ENCODE peak calls at places on chromosome 5, in seven cellular contexts. N is HT-29; P is stimulated activated naive B cell treated with anti-CD40 and anti-IgM and Interleukin-4, amounts not matched to agents 10 μg/mL and 1 μg/mL and 100 μg/mL, for 72 hours; T is left ventricle myocardium inferior; E is astrocyte of the cerebellum; R is progenitor cell of endocrine pancreas; Q is GM12891. A is an unnamed sample.

GRCh38 chr5:72598461-72599433 is 91.5 kb upstream of the ZNF366 start:
- DNase-seq in R (no peak), P (peak), Q (no peak), T (no peak), N (no peak), E (no peak), A (no peak)

GRCh38 chr5:10668697-10669096 is 92.3 kb downstream of the DAP start:
- DNase-seq in N (no peak), P (no peak), Q (no peak), E (no peak), R (no peak), T (no peak), A (no peak)

GRCh38 chr5:130496215-130496614 is 592.0 kb downstream of the CHSY3 start:
- DNase-seq in R (no peak), Q (no peak), N (no peak), E (no peak), P (no peak), T (no peak), A (no peak)

GRCh38 chr5:133083901-133084300 is 32.1 kb downstream of the HSPA4 start:
- DNase-seq in P (no peak), T (no peak), N (no peak), Q (no peak), E (no peak), R (no peak), A (no peak)

GRCh38 chr5:108379722-108380530 is 2.0 kb downstream of the FBXL17 start:
- DNase-seq in T (no peak), Q (no peak), R (no peak), P (no peak), N (peak), E (no peak), A (no peak)

GRCh38 chr5:72647806-72648205 is 140.6 kb upstream of the ZNF366 start:
- DNase-seq in E (no peak), R (no peak), P (no peak), Q (no peak), N (no peak), T (no peak), A (no peak)

GRCh38 chr5:35319231-35320002 is 89.1 kb upstream of the PRLR start:
- DNase-seq in E (no peak), Q (no peak), P (peak), T (peak), R (no peak), N (no peak), A (no peak)

GRCh38 chr5:157710887-157711286 is 20.3 kb upstream of the THG1L start:
- DNase-seq in P (no peak), E (peak), R (no peak), T (no peak), Q (no peak), N (no peak), A (no peak)

GRCh38 chr5:181134259-181134658 is 3.3 kb upstream of the OR2V1 start:
- DNase-seq in E (no peak), P (no peak), T (no peak), R (no peak), N (no peak), Q (no peak), A (no peak)

GRCh38 chr5:419970-420369 is 23.0 kb upstream of the EXOC3 start:
- DNase-seq in T (no peak), R (no peak), E (no peak), P (no peak), Q (no peak), N (no peak), A (no peak)

GRCh38 chr5:88203977-88204735 is 64.5 kb downstream of the TMEM161B start:
- DNase-seq in P (no peak), E (peak), N (no peak), Q (peak), R (no peak), T (no peak), A (no peak)

GRCh38 chr5:103034662-103035392 is 85.1 kb downstream of the GIN1 start:
- DNase-seq in T (no peak), E (no peak), R (no peak), Q (no peak), P (no peak), N (no peak), A (no peak)

GRCh38 chr5:91189480-91190332 is 193.4 kb downstream of the ARRDC3 start:
- DNase-seq in Q (no peak), N (no peak), R (no peak), P (no peak), T (no peak), E (peak), A (no peak)

GRCh38 chr5:89117131-89117644 is 234.2 kb upstream of the MEF2C start:
- DNase-seq in Q (no peak), P (no peak), R (no peak), N (peak), E (no peak), T (no peak), A (peak)

GRCh38 chr5:133873454-133873853 is 95.0 kb downstream of the C5orf15 start:
- DNase-seq in T (no peak), P (no peak), E (no peak), R (no peak), N (no peak), Q (no peak), A (no peak)

GRCh38 chr5:176793736-176794135 is 16.6 kb upstream of the UNC5A start:
- DNase-seq in N (no peak), Q (no peak), R (no peak), E (no peak), P (no peak), T (no peak), A (no peak)

GRCh38 chr5:169631360-169631759 is 5.7 kb upstream of the DOCK2 start:
- DNase-seq in R (no peak), N (no peak), P (no peak), Q (no peak), T (no peak), E (no peak), A (no peak)

GRCh38 chr5:149810856-149811255 is 80.7 kb downstream of the PPARGC1B start:
- DNase-seq in N (no peak), E (no peak), R (no peak), P (no peak), T (no peak), Q (no peak), A (no peak)

GRCh38 chr5:84403773-84404172 is 19.1 kb upstream of the EDIL3 start:
- DNase-seq in N (no peak), E (peak), Q (no peak), R (no peak), P (no peak), T (no peak), A (peak)

GRCh38 chr5:40521108-40521785 is 158.5 kb upstream of the PTGER4 start:
- DNase-seq in Q (no peak), T (no peak), E (no peak), R (no peak), N (no peak), P (no peak), A (no peak)

GRCh38 chr5:177588413-177588909 is 3.5 kb upstream of the TMED9 start:
- DNase-seq in Q (no peak), T (no peak), E (no peak), R (peak), P (no peak), N (no peak), A (no peak)

GRCh38 chr5:180290568-180291233 is 1.2 kb downstream of the MAPK9 start:
- DNase-seq in R (no peak), N (peak), E (no peak), P (no peak), Q (no peak), T (no peak), A (no peak)

GRCh38 chr5:103808464-103809106 is 246.0 kb upstream of the NUDT12 start:
- DNase-seq in Q (peak), N (peak), E (peak), P (no peak), T (no peak), R (peak), A (peak)

GRCh38 chr5:1548702-1549523 is 25.2 kb upstream of the LPCAT1 start:
- DNase-seq in N (no peak), P (no peak), Q (no peak), R (no peak), E (no peak), T (no peak), A (no peak)

GRCh38 chr5:35202319-35203111 is 27.8 kb downstream of the PRLR start:
- DNase-seq in R (peak), E (peak), Q (no peak), P (peak), N (peak), T (peak), A (no peak)

GRCh38 chr5:56456002-56456401 is 222.9 kb upstream of the ANKRD55 start:
- DNase-seq in T (no peak), N (no peak), E (no peak), R (no peak), P (no peak), Q (no peak), A (no peak)

GRCh38 chr5:76457685-76458491 is 54.8 kb downstream of the IQGAP2 start:
- DNase-seq in R (no peak), T (no peak), P (no peak), Q (no peak), N (peak), E (no peak), A (no peak)

GRCh38 chr5:141149812-141150211 is at the start of gene PCDHB6:
- DNase-seq in P (no peak), Q (no peak), T (no peak), R (no peak), E (no peak), N (no peak), A (no peak)

GRCh38 chr5:76724871-76725270 is 8.9 kb downstream of the F2R start:
- DNase-seq in R (no peak), T (no peak), P (no peak), Q (no peak), E (peak), N (no peak), A (peak)

GRCh38 chr5:12488161-12488560 is 583.9 kb upstream of the CTNND2 start:
- DNase-seq in P (no peak), E (no peak), R (no peak), Q (no peak), T (no peak), N (no peak), A (no peak)

A was measured in epithelial cell of proximal tubule.